ENCODE peak calls at places on chromosomes 11 and 22, in four cellular contexts. K is astrocyte of the spinal cord, G is heart right ventricle, R is Peyer's patch. N is an unnamed sample.

GRCh38 chr11:62464655-62465054 is 45.8 kb downstream of the SCGB1A1 start:
- DNase-seq in K (no peak), G (no peak), R (no peak), N (no peak)

GRCh38 chr11:34542085-34542484 is 28.5 kb upstream of the ELF5 start:
- DNase-seq in K (no peak), G (no peak), R (no peak), N (no peak)

GRCh38 chr22:17157714-17158113 is 1.4 kb downstream of the HDHD5 start:
- DNase-seq in K (no peak), G (no peak), R (no peak), N (no peak)

GRCh38 chr11:31870609-31871309 is 59.6 kb upstream of the PAX6 start:
- DNase-seq in K (peak; percentile 32), G (peak; percentile 32), R (peak; percentile 54), N (peak; percentile 43)

GRCh38 chr11:86784247-86784681 is 16.1 kb upstream of the PRSS23 start:
- DNase-seq in K (peak; percentile 16), G (no peak), R (no peak), N (peak; percentile 72)

GRCh38 chr11:14144905-14145304 is 182.4 kb downstream of the SPON1 start:
- DNase-seq in K (no peak), G (no peak), R (no peak), N (no peak)

GRCh38 chr22:27801616-27802388 is at the start of gene MN1:
- DNase-seq in K (peak; percentile 67), G (peak; percentile 65), R (no peak), N (peak; percentile 26)

GRCh38 chr11:1771700-1772099 is 8.0 kb upstream of the CTSD start:
- DNase-seq in K (no peak), G (peak; percentile 4), R (no peak), N (peak; percentile 49)

GRCh38 chr11:47348859-47349258 is 3.6 kb downstream of the MYBPC3 start:
- DNase-seq in K (peak; percentile 16), G (no peak), R (no peak), N (no peak)

GRCh38 chr11:78295991-78296930 is 107.5 kb downstream of the USP35 start:
- DNase-seq in K (no peak), G (no peak), R (no peak), N (no peak)

GRCh38 chr11:30230714-30231113 is at the start of gene FSHB:
- DNase-seq in K (no peak), G (no peak), R (no peak), N (no peak)

GRCh38 chr11:92702771-92703170 is 266.7 kb upstream of the MTNR1B start:
- DNase-seq in K (peak; percentile 43), G (no peak), R (no peak), N (no peak)

GRCh38 chr11:102421262-102421661 is 31.3 kb downstream of the TMEM123 start:
- DNase-seq in K (no peak), G (no peak), R (no peak), N (no peak)

GRCh38 chr11:96149743-96150555 is 193.0 kb downstream of the MAML2 start:
- DNase-seq in K (peak; percentile 69), G (no peak), R (no peak), N (no peak)

GRCh38 chr22:47681766-47682165 is 919.3 kb downstream of the TBC1D22A start:
- DNase-seq in K (no peak), G (no peak), R (no peak), N (no peak)

GRCh38 chr11:57752954-57753353 is 1.3 kb upstream of the BTBD18 start:
- DNase-seq in K (no peak), G (no peak), R (no peak), N (no peak)

GRCh38 chr11:117841582-117842031 is 17.1 kb upstream of the FXYD2 start:
- DNase-seq in K (no peak), G (no peak), R (no peak), N (no peak)

GRCh38 chr11:67381244-67381972 is 8.0 kb upstream of the CLCF1 start:
- DNase-seq in K (no peak), G (no peak), R (no peak), N (no peak)

GRCh38 chr11:66787934-66788758 is 55.1 kb upstream of the RCE1 start:
- DNase-seq in K (no peak), G (no peak), R (no peak), N (no peak)

GRCh38 chr11:125675196-125675595 is 5.5 kb downstream of the ACRV1 start:
- DNase-seq in K (no peak), G (no peak), R (no peak), N (no peak)

GRCh38 chr11:1087279-1087960 is 12.7 kb downstream of the MUC2 start:
- DNase-seq in K (no peak), G (no peak), R (no peak), N (no peak)

GRCh38 chr11:68329993-68330699 is 17.8 kb downstream of the LRP5 start:
- DNase-seq in K (no peak), G (no peak), R (no peak), N (no peak)

GRCh38 chr11:57440744-57441414 is 14.0 kb upstream of the SLC43A3 start:
- DNase-seq in K (no peak), G (no peak), R (no peak), N (no peak)

GRCh38 chr22:44444341-44445306 is 53.4 kb downstream of the RTL6 start:
- DNase-seq in K (no peak), G (no peak), R (peak; percentile 15), N (no peak)

GRCh38 chr11:133072366-133072765 is 459.9 kb downstream of the OPCML start:
- DNase-seq in K (no peak), G (no peak), R (no peak), N (no peak)

GRCh38 chr11:66119348-66120133 is 49.5 kb downstream of the PACS1 start:
- DNase-seq in K (peak; percentile 94), G (no peak), R (no peak), N (peak; percentile 46)

GRCh38 chr11:45805305-45806071 is 539 bp downstream of the SLC35C1 start:
- DNase-seq in K (peak; percentile 71), G (peak; percentile 50), R (no peak), N (no peak)

GRCh38 chr22:37314315-37315046 is 32.2 kb downstream of the CYTH4 start:
- DNase-seq in K (no peak), G (no peak), R (no peak), N (no peak)

GRCh38 chr11:6498121-6498520 is 1.0 kb downstream of the DNHD1 start:
- DNase-seq in K (peak; percentile 42), G (no peak), R (no peak), N (no peak)

GRCh38 chr22:45946805-45947600 is 30.0 kb downstream of the WNT7B start:
- DNase-seq in K (no peak), G (no peak), R (no peak), N (no peak)

GRCh38 chr11:60945295-60945667 is 6.7 kb downstream of the SLC15A3 start:
- DNase-seq in K (no peak), G (no peak), R (no peak), N (no peak)

GRCh38 chr11:93718057-93718563 is 23.2 kb downstream of the TAF1D start:
- DNase-seq in K (no peak), G (no peak), R (no peak), N (no peak)

N was measured in NCI-H460.